ENCODE peak calls at places on chromosomes 16 and 17, in nine cellular contexts. C, H, X, Z, G, R, F, D and Q are unnamed samples.

GRCh38 chr17:79977711-79978544 is 57.7 kb downstream of the TBC1D16 start:
- DNase-seq in X (no peak), R (no peak), C (no peak), G (no peak), Z (no peak), D (no peak), F (no peak), H (peak; percentile 74), Q (no peak)

GRCh38 chr17:46013502-46014165 is 14.6 kb downstream of the STH start:
- DNase-seq in C (peak; percentile 22), D (no peak), F (peak; percentile 20), Z (peak; percentile 47), H (no peak), G (no peak), X (no peak), R (no peak), Q (no peak)

GRCh38 chr17:32862940-32863339 is 14.0 kb downstream of the MYO1D start:
- DNase-seq in D (no peak), R (no peak), C (no peak), Z (no peak), F (peak; percentile 19), G (no peak), H (no peak), X (no peak), Q (no peak)

GRCh38 chr17:6161456-6161855 is 91.3 kb downstream of the WSCD1 start:
- DNase-seq in G (no peak), R (no peak), H (no peak), Z (no peak), D (no peak), F (no peak), X (no peak), C (peak; percentile 47), Q (no peak)

GRCh38 chr17:63293310-63293709 is 152.8 kb downstream of the CYB561 start:
- DNase-seq in G (no peak), C (peak; percentile 57), Z (no peak), F (peak; percentile 83), X (no peak), H (no peak), D (no peak), R (no peak), Q (no peak)

GRCh38 chr16:73082608-73083007 is 34.7 kb upstream of the ZFHX3 start:
- DNase-seq in C (peak; percentile 98), R (no peak), Z (no peak), G (no peak), D (no peak), H (peak; percentile 74), X (no peak), F (peak; percentile 82), Q (peak; percentile 45)

GRCh38 chr17:14833201-14833773 is 431.8 kb downstream of the PMP22 start:
- DNase-seq in F (no peak), D (no peak), Z (no peak), G (no peak), H (no peak), C (peak; percentile 54), X (no peak), R (no peak), Q (no peak)

GRCh38 chr17:42999003-42999525 is 845 bp downstream of the RPL27 start:
- DNase-seq in X (no peak), D (no peak), G (no peak), F (no peak), C (no peak), R (no peak), H (peak; percentile 58), Z (no peak), Q (no peak)

GRCh38 chr16:86879268-86879667 is 300.9 kb downstream of the FOXL1 start:
- DNase-seq in C (no peak), H (no peak), F (no peak), X (no peak), Z (no peak), D (no peak), G (no peak), R (no peak), Q (no peak)

GRCh38 chr17:73770849-73771229 is 126.6 kb upstream of the SDK2 start:
- DNase-seq in C (no peak), X (no peak), F (no peak), G (no peak), R (no peak), Z (no peak), D (no peak), H (no peak), Q (no peak)
- H3K4me1 ChIP-seq in C (peaks cover 3% of the 10 kb centered on the region), X (peaks cover 23% of the 10 kb centered on the region), F (no peaks in the 10 kb centered on the region), G (no peaks in the 10 kb centered on the region), R (no peaks in the 10 kb centered on the region), Z (peaks cover 34% of the 10 kb centered on the region), D (peaks cover 46% of the 10 kb centered on the region), H (peaks cover 2% of the 10 kb centered on the region), Q (no peaks in the 10 kb centered on the region)

GRCh38 chr16:29664133-29664912 is 1.3 kb downstream of the SPN start:
- DNase-seq in C (no peak), R (no peak), Z (no peak), X (no peak), H (no peak), F (no peak), G (no peak), D (no peak), Q (no peak)

GRCh38 chr16:29663020-29663828 is at the start of gene SPN:
- DNase-seq in X (no peak), R (no peak), D (no peak), H (no peak), C (no peak), Z (no peak), G (no peak), F (no peak), Q (no peak)

GRCh38 chr16:29662729-29663019 is 373 bp upstream of the SPN start:
- DNase-seq in C (no peak), G (no peak), X (no peak), H (no peak), D (no peak), F (no peak), R (no peak), Z (no peak), Q (no peak)

GRCh38 chr16:29662000-29662728 is 883 bp upstream of the SPN start:
- DNase-seq in C (no peak), R (no peak), X (no peak), H (no peak), Z (no peak), D (no peak), F (no peak), G (no peak), Q (no peak)

GRCh38 chr16:29663829-29664132 is 734 bp downstream of the SPN start:
- DNase-seq in G (no peak), H (no peak), F (no peak), Z (no peak), D (no peak), C (no peak), X (no peak), R (no peak), Q (no peak)
- H3K4me3 ChIP-seq in G (no peak overlapping the region), H (no peak overlapping the region), F (no peak overlapping the region), Z (no peak overlapping the region), D (no peak overlapping the region), C (no peak overlapping the region), X (peak overlapping the region; percentile 29), R (no peak overlapping the region), Q (no peak overlapping the region)

GRCh38 chr16:85573045-85573695 is 40.0 kb upstream of the GSE1 start:
- DNase-seq in X (no peak), H (no peak), D (no peak), C (no peak), R (no peak), G (no peak), Z (no peak), F (no peak), Q (no peak)

GRCh38 chr16:85570213-85570734 is 42.8 kb upstream of the GSE1 start:
- DNase-seq in X (no peak), Z (no peak), D (no peak), R (no peak), G (no peak), F (peak; percentile 87), C (peak; percentile 45), H (no peak), Q (no peak)

GRCh38 chr16:85571563-85571812 is 41.6 kb upstream of the GSE1 start:
- DNase-seq in G (no peak), D (no peak), C (no peak), H (no peak), Z (no peak), R (no peak), F (no peak), X (no peak), Q (no peak)

GRCh38 chr16:85570735-85571562 is 42.2 kb upstream of the GSE1 start:
- DNase-seq in D (peak; percentile 66), H (no peak), F (peak; percentile 3), C (no peak), Z (no peak), X (no peak), G (no peak), R (no peak), Q (no peak)

DNA sequence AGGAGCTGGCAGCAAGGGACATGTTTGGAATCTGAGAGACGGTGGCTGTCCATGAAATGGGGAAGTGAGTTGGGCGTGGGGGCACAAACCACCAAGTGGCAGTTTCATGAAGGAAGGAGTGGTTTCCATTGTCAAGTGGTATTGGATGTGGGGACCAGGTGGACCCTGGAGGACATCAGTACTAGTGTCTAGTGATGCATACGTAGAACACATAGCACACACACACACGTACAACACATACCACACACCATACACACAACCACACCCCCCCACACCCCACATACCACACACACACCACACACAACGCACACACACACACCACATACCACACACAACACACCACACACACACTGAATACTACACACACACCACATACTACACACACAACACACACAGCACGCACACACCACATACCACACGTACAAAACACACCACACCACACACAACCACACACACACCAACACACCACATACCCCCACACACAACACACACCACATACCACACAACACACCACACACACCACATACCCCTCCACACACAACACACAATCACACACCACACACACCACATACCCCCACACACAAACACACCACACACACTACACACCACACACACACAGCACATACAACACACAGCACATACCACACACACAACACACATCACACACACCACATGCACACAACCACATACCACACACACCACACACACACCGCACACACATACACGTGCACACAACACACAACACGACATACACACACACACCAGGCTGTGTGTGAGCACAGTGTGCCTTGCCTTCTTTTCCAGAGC is 41.1 kb upstream of the GSE1 start:
- DNase-seq in F (no peak), G (no peak), X (no peak), Z (no peak), D (peak; percentile 56), R (no peak), H (no peak), C (no peak), Q (no peak)
- H3K4me1 ChIP-seq in F (peaks cover 23% of the 10 kb centered on the region), G (peaks cover 5% of the 10 kb centered on the region), X (peaks cover 69% of the 10 kb centered on the region), Z (peaks cover 31% of the 10 kb centered on the region), D (peaks cover 69% of the 10 kb centered on the region), R (no peaks in the 10 kb centered on the region), H (no peaks in the 10 kb centered on the region), C (peaks cover 29% of the 10 kb centered on the region), Q (peaks cover 54% of the 10 kb centered on the region)

DNA sequence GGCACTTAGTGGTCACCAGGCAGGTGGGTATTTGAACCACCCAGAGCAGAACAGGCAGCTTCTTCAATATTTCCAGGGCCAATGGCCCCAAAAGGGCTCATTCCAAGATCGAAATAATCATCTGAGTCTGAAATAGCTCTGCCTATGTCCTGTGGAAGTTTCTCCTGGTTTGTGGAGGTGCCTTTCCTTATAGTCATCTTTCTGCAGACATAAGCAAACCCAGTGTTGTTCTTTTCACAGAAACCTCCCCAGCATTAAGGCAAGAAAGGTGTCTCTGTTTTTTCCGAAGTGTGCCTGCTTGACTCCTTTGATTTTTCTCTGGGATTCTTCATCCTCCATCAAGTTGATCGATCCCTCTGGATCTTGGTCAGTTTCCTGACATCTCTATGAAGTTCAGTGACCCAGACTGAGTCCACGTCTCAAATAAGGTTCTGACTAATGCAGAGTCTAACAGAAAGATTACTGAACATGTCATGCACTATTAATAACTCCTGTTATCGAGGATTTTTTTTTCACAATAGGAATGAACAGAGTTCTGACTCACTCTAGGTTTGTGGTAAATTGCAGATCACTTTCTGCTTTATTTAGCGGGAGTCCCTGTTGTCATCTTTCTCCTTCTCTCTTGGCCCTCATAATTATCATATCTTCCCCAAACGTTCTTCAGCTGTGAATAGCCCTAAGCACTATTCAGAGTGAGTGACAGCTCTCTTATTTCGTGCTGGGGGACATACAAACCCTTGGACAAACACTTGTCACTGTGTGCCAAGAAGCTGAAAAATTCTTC is 1.5 kb downstream of the LRRC3C start:
- DNase-seq in C (peak; percentile 92), Z (no peak), F (peak; percentile 85), X (no peak), R (no peak), D (no peak), G (no peak), H (no peak), Q (no peak)
- H3K4me3 ChIP-seq in C (no peak overlapping the region), Z (no peak overlapping the region), F (peak overlapping the region; percentile 22), X (peak overlapping the region; percentile 90), R (no peak overlapping the region), D (peak overlapping the region; percentile 86), G (no peak overlapping the region), H (peak overlapping the region; percentile 77), Q (no peak overlapping the region)